ENCODE peak calls at places on chromosomes 16 and 17, in ten cellular contexts. D is tibial nerve, I is A549, P is sigmoid colon, R is transverse colon, N is K562, A is ovary, M is SK-N-SH, Y is stomach, K is suprapubic skin. G is an unnamed sample.

GRCh38 chr16:23692190-23692837 is 13.6 kb downstream of the PLK1 start:
- DNase-seq in D (no peak), I (no peak), P (no peak), R (no peak), N (no peak), A (no peak), M (no peak), Y (no peak), K (no peak), G (no peak)

GRCh38 chr17:5203908-5204294 is 12.2 kb upstream of the ZNF594 start:
- DNase-seq in D (no peak), I (peak), P (no peak), R (no peak), N (no peak), A (no peak), M (no peak), Y (no peak), K (no peak), G (no peak)

GRCh38 chr17:74332017-74332650 is 6.1 kb downstream of the KIF19 start:
- DNase-seq in D (no peak), I (no peak), P (no peak), R (no peak), N (no peak), A (no peak), M (no peak), Y (no peak), K (no peak), G (no peak)

GRCh38 chr17:45248132-45248936 is 13.6 kb downstream of the SPATA32 start:
- DNase-seq in D (no peak), I (peak), P (no peak), R (peak), N (peak), A (no peak), M (no peak), Y (peak), K (no peak), G (peak)

GRCh38 chr16:88349153-88349902 is 33.4 kb upstream of the ZNF469 start:
- DNase-seq in D (no peak), I (no peak), P (peak), R (no peak), N (no peak), A (no peak), M (no peak), Y (no peak), K (no peak), G (no peak)

GRCh38 chr16:68756250-68757051 is 19.4 kb downstream of the CDH1 start:
- DNase-seq in D (no peak), I (peak), P (no peak), R (peak), N (no peak), A (no peak), M (no peak), Y (peak), K (no peak), G (no peak)

GRCh38 chr16:79721186-79721745 is 120.7 kb upstream of the MAF start:
- DNase-seq in D (no peak), I (no peak), P (no peak), R (peak), N (no peak), A (no peak), M (no peak), Y (no peak), K (no peak), G (no peak)

GRCh38 chr17:82696916-82697807 is 1.3 kb downstream of the RAB40B start:
- DNase-seq in D (no peak), I (no peak), P (no peak), R (no peak), N (no peak), A (no peak), M (peak), Y (peak), K (peak), G (no peak)

GRCh38 chr17:81885454-81885853 is 5.9 kb downstream of the ALYREF start:
- DNase-seq in D (no peak), I (no peak), P (no peak), R (no peak), N (no peak), A (no peak), M (peak), Y (no peak), K (no peak), G (no peak)

GRCh38 chr16:31508706-31509523 is 724 bp upstream of the RUSF1 start:
- DNase-seq in D (no peak), I (peak), P (no peak), R (no peak), N (no peak), A (no peak), M (no peak), Y (no peak), K (no peak), G (no peak)

GRCh38 chr17:37791434-37791833 is 46.6 kb upstream of the HNF1B start:
- DNase-seq in D (no peak), I (peak), P (no peak), R (peak), N (peak), A (no peak), M (peak), Y (peak), K (no peak), G (no peak)

GRCh38 chr17:29557085-29557697 is 9.6 kb downstream of the ABHD15 start:
- DNase-seq in D (no peak), I (no peak), P (no peak), R (no peak), N (no peak), A (no peak), M (no peak), Y (no peak), K (no peak), G (no peak)

GRCh38 chr17:48150107-48150463 is 42.5 kb downstream of the SNX11 start:
- DNase-seq in D (no peak), I (no peak), P (no peak), R (no peak), N (no peak), A (no peak), M (no peak), Y (no peak), K (no peak), G (no peak)

GRCh38 chr16:83968483-83968865 is 430 bp downstream of the NECAB2 start:
- DNase-seq in D (no peak), I (no peak), P (no peak), R (no peak), N (peak), A (no peak), M (peak), Y (no peak), K (no peak), G (no peak)

GRCh38 chr16:69513180-69513966 is 52.4 kb upstream of the NFAT5 start:
- DNase-seq in D (no peak), I (no peak), P (no peak), R (no peak), N (no peak), A (no peak), M (no peak), Y (no peak), K (no peak), G (no peak)

GRCh38 chr17:77963441-77963840 is 4.9 kb downstream of the TNRC6C start:
- DNase-seq in D (peak), I (no peak), P (peak), R (peak), N (peak), A (peak), M (peak), Y (no peak), K (no peak), G (no peak)

GRCh38 chr17:79977711-79978544 is 57.7 kb downstream of the TBC1D16 start:
- DNase-seq in D (no peak), I (no peak), P (peak), R (no peak), N (no peak), A (peak), M (peak), Y (no peak), K (peak), G (no peak)

GRCh38 chr16:49856741-49857330 is 924 bp upstream of the ZNF423 start:
- DNase-seq in D (peak), I (peak), P (peak), R (peak), N (peak), A (peak), M (peak), Y (peak), K (no peak), G (peak)

GRCh38 chr17:29740017-29740416 is 117.3 kb upstream of the CORO6 start:
- DNase-seq in D (no peak), I (no peak), P (no peak), R (no peak), N (peak), A (no peak), M (peak), Y (no peak), K (no peak), G (no peak)

GRCh38 chr16:66869424-66869823 is 10.9 kb upstream of the PDP2 start:
- DNase-seq in D (no peak), I (no peak), P (no peak), R (no peak), N (no peak), A (no peak), M (no peak), Y (no peak), K (no peak), G (no peak)

GRCh38 chr16:82761236-82761635 is 134.5 kb downstream of the CDH13 start:
- DNase-seq in D (peak), I (no peak), P (peak), R (peak), N (no peak), A (peak), M (no peak), Y (peak), K (peak), G (peak)

DNA sequence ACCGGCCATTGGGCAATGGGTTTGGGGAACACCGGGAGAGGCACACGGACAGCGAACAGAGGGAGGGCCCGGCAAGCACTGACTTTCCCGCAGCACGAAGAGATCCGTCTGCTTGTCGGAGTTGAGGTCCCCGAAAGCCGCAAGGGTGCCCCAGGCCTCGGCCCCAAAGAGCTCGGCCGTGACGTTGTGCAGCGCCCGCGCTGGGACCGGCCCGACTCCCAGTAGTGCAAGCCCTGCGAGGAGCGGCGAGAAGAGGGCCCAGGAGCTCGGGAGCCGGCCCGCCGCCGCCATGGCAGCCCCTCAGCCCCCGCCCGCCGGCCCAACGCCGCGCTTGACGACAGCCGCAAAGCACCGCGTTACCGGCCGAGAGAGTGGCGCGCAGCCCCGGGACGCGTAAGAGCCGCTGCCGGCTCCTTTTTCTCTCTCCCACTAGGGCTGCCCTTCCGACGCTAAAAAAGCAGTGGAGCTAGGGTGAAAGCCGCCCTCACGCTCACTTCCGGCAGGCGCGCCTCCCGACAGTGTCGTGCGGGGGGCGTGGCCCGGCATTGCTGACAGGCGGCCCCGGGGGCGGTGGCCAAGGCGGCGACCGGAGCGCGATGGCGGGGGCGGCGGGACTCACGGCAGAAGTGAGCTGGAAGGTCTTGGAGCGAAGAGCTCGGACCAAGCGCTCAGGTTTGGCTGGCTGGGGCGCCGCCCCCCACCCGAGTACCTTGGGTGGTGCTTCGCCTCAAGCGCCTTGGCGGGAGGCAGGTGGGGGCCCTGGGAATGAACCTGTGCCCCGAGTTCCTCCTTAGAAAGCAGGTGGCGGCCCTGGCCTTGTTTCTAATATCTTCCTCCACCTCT is at the start of the genes ITFG1 and PHKB:
- DNase-seq in D (peak), I (peak), P (peak), R (peak), N (peak), A (peak), M (peak), Y (peak), K (peak), G (peak)
- TF ChIP-seq EP300 in D (peak), I (no peak), P (no peak), R (no peak), N (peak), A (no peak), M (no peak), Y (no peak), K (no peak), G (no peak)

DNA sequence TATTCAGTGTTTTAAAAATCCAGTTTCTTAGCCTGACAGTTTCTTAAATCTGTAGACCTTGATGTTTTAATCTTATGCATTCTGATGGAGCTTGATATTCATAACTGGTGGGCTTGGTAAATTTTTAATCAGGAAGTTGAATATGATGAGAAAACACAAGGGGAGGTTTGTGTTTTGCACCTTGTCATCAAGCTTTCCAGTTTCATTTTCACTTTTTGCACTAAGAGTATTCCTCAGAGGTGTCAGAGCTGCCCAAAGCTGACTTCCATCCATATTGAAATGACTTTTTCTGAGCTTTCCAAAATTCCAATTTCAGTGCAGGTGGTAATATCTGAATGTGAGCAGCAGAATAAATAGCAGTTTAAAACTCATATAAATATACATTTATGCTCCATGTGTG is 555.0 kb upstream of the RBFOX1 start:
- DNase-seq in D (no peak), I (no peak), P (no peak), R (no peak), N (no peak), A (no peak), M (no peak), Y (no peak), K (no peak), G (no peak)
- TF ChIP-seq EP300 in D (no peak), I (no peak), P (no peak), R (no peak), N (no peak), A (no peak), M (no peak), Y (no peak), K (no peak), G (no peak)

GRCh38 chr17:2064980-2065785 is 10.3 kb downstream of the HIC1 start:
- DNase-seq in D (no peak), I (peak), P (no peak), R (peak), N (peak), A (peak), M (peak), Y (no peak), K (peak), G (no peak)
- TF ChIP-seq EP300 in D (no peak), I (no peak), P (no peak), R (no peak), N (no peak), A (no peak), M (no peak), Y (no peak), K (no peak), G (no peak)

DNA sequence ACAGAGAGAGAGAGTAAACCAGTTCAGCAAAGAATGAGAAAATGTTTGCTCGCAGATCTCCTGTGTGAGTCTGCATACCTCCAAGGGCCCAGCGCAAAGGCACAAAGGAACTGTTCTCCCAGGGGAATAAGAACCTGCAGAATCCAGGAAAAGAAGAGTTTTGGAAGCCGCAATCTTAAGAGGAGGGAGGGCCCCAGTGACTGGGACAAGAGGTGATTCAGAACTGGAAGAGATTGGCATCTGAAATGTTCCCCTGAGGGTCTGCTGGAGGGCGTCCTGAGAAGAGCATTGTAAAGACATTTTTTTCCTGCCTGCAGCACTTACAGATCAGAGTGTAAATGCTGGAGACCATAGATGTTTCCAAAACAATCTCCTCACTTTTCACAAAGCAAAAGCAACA is 6.1 kb downstream of the ATMIN start:
- DNase-seq in D (no peak), I (no peak), P (no peak), R (no peak), N (no peak), A (no peak), M (no peak), Y (no peak), K (no peak), G (no peak)
- TF ChIP-seq EP300 in D (no peak), I (no peak), P (no peak), R (no peak), N (no peak), A (no peak), M (no peak), Y (no peak), K (no peak), G (no peak)

GRCh38 chr16:8512941-8513624 is 77.2 kb downstream of the TMEM114 start:
- DNase-seq in D (no peak), I (no peak), P (no peak), R (no peak), N (no peak), A (no peak), M (no peak), Y (no peak), K (no peak), G (no peak)

GRCh38 chr16:8517280-8517679 is 73.0 kb downstream of the TMEM114 start:
- DNase-seq in D (no peak), I (no peak), P (no peak), R (no peak), N (no peak), A (no peak), M (no peak), Y (no peak), K (no peak), G (no peak)

GRCh38 chr16:8510160-8510559 is 80.2 kb downstream of the TMEM114 start:
- DNase-seq in D (no peak), I (no peak), P (no peak), R (no peak), N (no peak), A (no peak), M (peak), Y (no peak), K (no peak), G (no peak)

GRCh38 chr16:8516471-8516870 is 73.8 kb downstream of the TMEM114 start:
- DNase-seq in D (no peak), I (no peak), P (no peak), R (no peak), N (no peak), A (no peak), M (no peak), Y (no peak), K (no peak), G (no peak)

DNA sequence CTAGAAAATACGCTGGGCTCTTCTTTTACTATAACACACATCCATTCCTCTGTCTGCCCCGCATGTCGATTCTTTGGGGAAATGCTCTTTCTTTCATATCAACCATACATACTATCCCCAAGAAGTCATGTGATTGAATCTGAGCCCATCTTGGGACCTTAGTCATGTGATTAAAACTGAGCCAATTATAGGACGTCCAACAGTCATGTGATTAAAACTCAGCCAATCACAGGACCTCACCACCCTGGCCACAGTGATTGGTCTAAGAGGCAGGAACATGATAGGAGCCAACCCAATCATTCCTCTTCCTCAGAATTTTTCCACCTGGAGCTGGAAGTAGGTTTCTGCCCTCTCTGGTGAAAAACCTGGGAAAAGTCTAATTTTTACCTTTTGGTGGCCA is 78.8 kb downstream of the TMEM114 start:
- DNase-seq in D (no peak), I (peak), P (no peak), R (no peak), N (peak), A (no peak), M (no peak), Y (no peak), K (no peak), G (no peak)
- TF ChIP-seq EP300 in D (no peak), I (no peak), P (no peak), R (no peak), N (no peak), A (no peak), M (no peak), Y (no peak), K (no peak), G (no peak)

GRCh38 chr17:69486779-69487637 is 72.5 kb downstream of the MAP2K6 start:
- DNase-seq in D (no peak), I (no peak), P (no peak), R (no peak), N (no peak), A (no peak), M (no peak), Y (no peak), K (no peak), G (no peak)

GRCh38 chr17:69489303-69489702 is 74.8 kb downstream of the MAP2K6 start:
- DNase-seq in D (no peak), I (no peak), P (no peak), R (no peak), N (no peak), A (no peak), M (no peak), Y (no peak), K (no peak), G (no peak)

GRCh38 chr17:69485126-69485724 is 70.7 kb downstream of the MAP2K6 start:
- DNase-seq in D (peak), I (no peak), P (no peak), R (no peak), N (no peak), A (no peak), M (no peak), Y (no peak), K (no peak), G (no peak)

GRCh38 chr17:69480197-69480596 is 65.7 kb downstream of the MAP2K6 start:
- DNase-seq in D (peak), I (no peak), P (no peak), R (no peak), N (no peak), A (no peak), M (no peak), Y (no peak), K (no peak), G (no peak)

DNA sequence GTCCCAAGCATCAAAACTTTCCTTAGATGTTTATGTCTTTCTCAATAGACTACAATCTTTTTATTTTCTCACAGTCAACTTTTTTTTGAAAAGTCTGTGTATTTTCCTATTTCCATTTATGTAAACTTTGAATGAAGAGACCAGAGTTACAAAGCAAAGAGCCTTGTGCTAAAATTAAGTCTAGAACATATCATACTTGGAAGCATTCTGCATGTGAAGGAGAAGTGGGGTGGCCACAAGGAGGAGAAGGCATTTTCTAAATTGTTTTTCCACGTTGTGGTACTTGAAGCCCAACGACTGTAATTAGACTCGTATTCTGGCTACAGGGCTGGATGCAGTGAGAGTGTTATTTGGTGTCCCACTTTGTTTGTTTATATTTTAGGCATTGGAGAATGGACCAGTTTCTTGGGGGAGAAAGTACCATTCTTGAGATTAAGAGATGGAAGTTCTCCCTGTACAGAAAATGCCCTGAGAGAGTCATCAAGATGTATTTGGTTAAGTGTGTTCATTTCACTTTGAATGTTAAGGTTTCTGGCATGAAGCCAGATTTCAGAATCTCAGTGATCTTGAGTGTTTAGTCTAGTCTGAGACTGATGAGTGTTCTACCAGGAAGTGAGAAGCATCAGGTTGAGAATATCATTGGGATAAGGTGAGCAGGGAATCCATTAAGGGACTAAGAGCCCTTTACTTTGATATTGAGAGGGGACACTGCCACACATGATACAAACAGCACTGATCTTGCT is 71.6 kb downstream of the MAP2K6 start:
- DNase-seq in D (no peak), I (peak), P (no peak), R (no peak), N (no peak), A (no peak), M (no peak), Y (no peak), K (no peak), G (no peak)
- TF ChIP-seq EP300 in D (no peak), I (no peak), P (no peak), R (no peak), N (no peak), A (no peak), M (no peak), Y (no peak), K (no peak), G (no peak)

G was measured in upper lobe of left lung.